ENCODE peak calls at places on chromosome 10, in six cellular contexts. One of them, this sample, is unnamed.

GRCh38 chr10:103715430-103715829 is 139.9 kb downstream of the SH3PXD2A start:
- DNase-seq in fibroblast of lung: peak
- DNase-seq in left lung: no peak
- DNase-seq in cardiac fibroblast: peak
- DNase-seq in heart left ventricle: no peak
- DNase-seq in CD8-positive, alpha-beta T cell: no peak
- DNase-seq in this sample: no peak

GRCh38 chr10:6171891-6172354 is 30.8 kb upstream of the PFKFB3 start:
- DNase-seq in fibroblast of lung: peak
- DNase-seq in left lung: peak
- DNase-seq in cardiac fibroblast: peak
- DNase-seq in heart left ventricle: peak
- DNase-seq in CD8-positive, alpha-beta T cell: no peak
- DNase-seq in this sample: peak

GRCh38 chr10:73817826-73818225 is 6.4 kb upstream of the NDST2 start:
- DNase-seq in fibroblast of lung: no peak
- DNase-seq in left lung: no peak
- DNase-seq in cardiac fibroblast: no peak
- DNase-seq in heart left ventricle: no peak
- DNase-seq in CD8-positive, alpha-beta T cell: no peak
- DNase-seq in this sample: no peak

GRCh38 chr10:20971901-20972300 is 74.8 kb upstream of the NEBL start:
- DNase-seq in fibroblast of lung: no peak
- DNase-seq in left lung: no peak
- DNase-seq in cardiac fibroblast: peak
- DNase-seq in heart left ventricle: no peak
- DNase-seq in CD8-positive, alpha-beta T cell: no peak
- DNase-seq in this sample: no peak

GRCh38 chr10:47425813-47426419 is 41.8 kb upstream of the ZNF488 start:
- DNase-seq in fibroblast of lung: no peak
- DNase-seq in left lung: no peak
- DNase-seq in cardiac fibroblast: no peak
- DNase-seq in heart left ventricle: no peak
- DNase-seq in CD8-positive, alpha-beta T cell: no peak
- DNase-seq in this sample: no peak

GRCh38 chr10:125037145-125037544 is 95.2 kb downstream of the ZRANB1 start:
- DNase-seq in fibroblast of lung: peak
- DNase-seq in left lung: peak
- DNase-seq in cardiac fibroblast: peak
- DNase-seq in heart left ventricle: no peak
- DNase-seq in CD8-positive, alpha-beta T cell: no peak
- DNase-seq in this sample: no peak

GRCh38 chr10:12720217-12720981 is 281.1 kb downstream of the CCDC3 start:
- DNase-seq in fibroblast of lung: peak
- DNase-seq in left lung: peak
- DNase-seq in cardiac fibroblast: peak
- DNase-seq in heart left ventricle: peak
- DNase-seq in CD8-positive, alpha-beta T cell: no peak
- DNase-seq in this sample: peak

GRCh38 chr10:36172054-36172531 is 530.0 kb upstream of the FZD8 start:
- DNase-seq in fibroblast of lung: peak
- DNase-seq in left lung: no peak
- DNase-seq in cardiac fibroblast: peak
- DNase-seq in heart left ventricle: no peak
- DNase-seq in CD8-positive, alpha-beta T cell: no peak
- DNase-seq in this sample: no peak

GRCh38 chr10:92830478-92831389 is 17.6 kb upstream of the EXOC6 start:
- DNase-seq in fibroblast of lung: no peak
- DNase-seq in left lung: no peak
- DNase-seq in cardiac fibroblast: peak
- DNase-seq in heart left ventricle: peak
- DNase-seq in CD8-positive, alpha-beta T cell: no peak
- DNase-seq in this sample: peak

GRCh38 chr10:90775351-90776028 is 82.3 kb downstream of the HTR7 start:
- DNase-seq in fibroblast of lung: peak
- DNase-seq in left lung: no peak
- DNase-seq in cardiac fibroblast: peak
- DNase-seq in heart left ventricle: peak
- DNase-seq in CD8-positive, alpha-beta T cell: no peak
- DNase-seq in this sample: peak

GRCh38 chr10:97761331-97761865 is 10.4 kb downstream of the SFRP5 start:
- DNase-seq in fibroblast of lung: no peak
- DNase-seq in left lung: no peak
- DNase-seq in cardiac fibroblast: no peak
- DNase-seq in heart left ventricle: no peak
- DNase-seq in CD8-positive, alpha-beta T cell: no peak
- DNase-seq in this sample: no peak

GRCh38 chr10:79816-80215 is 30.7 kb upstream of the TUBB8 start:
- DNase-seq in fibroblast of lung: no peak
- DNase-seq in left lung: no peak
- DNase-seq in cardiac fibroblast: no peak
- DNase-seq in heart left ventricle: no peak
- DNase-seq in CD8-positive, alpha-beta T cell: no peak
- DNase-seq in this sample: no peak

GRCh38 chr10:106925187-106925586 is 239.3 kb downstream of the SORCS1 start:
- DNase-seq in fibroblast of lung: no peak
- DNase-seq in left lung: no peak
- DNase-seq in cardiac fibroblast: no peak
- DNase-seq in heart left ventricle: no peak
- DNase-seq in CD8-positive, alpha-beta T cell: no peak
- DNase-seq in this sample: no peak

GRCh38 chr10:131872011-131872836 is 28.6 kb upstream of the PPP2R2D start:
- DNase-seq in fibroblast of lung: no peak
- DNase-seq in left lung: no peak
- DNase-seq in cardiac fibroblast: no peak
- DNase-seq in heart left ventricle: no peak
- DNase-seq in CD8-positive, alpha-beta T cell: no peak
- DNase-seq in this sample: no peak

GRCh38 chr10:60798031-60798430 is 19.8 kb downstream of the CDK1 start:
- DNase-seq in fibroblast of lung: peak
- DNase-seq in left lung: no peak
- DNase-seq in cardiac fibroblast: no peak
- DNase-seq in heart left ventricle: no peak
- DNase-seq in CD8-positive, alpha-beta T cell: no peak
- DNase-seq in this sample: no peak

GRCh38 chr10:10644317-10645111 is 373.2 kb upstream of the CELF2 start:
- DNase-seq in fibroblast of lung: peak
- DNase-seq in left lung: no peak
- DNase-seq in cardiac fibroblast: peak
- DNase-seq in heart left ventricle: peak
- DNase-seq in CD8-positive, alpha-beta T cell: no peak
- DNase-seq in this sample: no peak

GRCh38 chr10:18618995-18619394 is 32.4 kb downstream of the NSUN6 start:
- DNase-seq in fibroblast of lung: peak
- DNase-seq in left lung: no peak
- DNase-seq in cardiac fibroblast: peak
- DNase-seq in heart left ventricle: peak
- DNase-seq in CD8-positive, alpha-beta T cell: no peak
- DNase-seq in this sample: no peak

GRCh38 chr10:101617102-101617823 is 29.1 kb downstream of the DPCD start:
- DNase-seq in fibroblast of lung: no peak
- DNase-seq in left lung: no peak
- DNase-seq in cardiac fibroblast: no peak
- DNase-seq in heart left ventricle: no peak
- DNase-seq in CD8-positive, alpha-beta T cell: no peak
- DNase-seq in this sample: peak

GRCh38 chr10:101284171-101285092 is 55.2 kb upstream of the LBX1 start:
- DNase-seq in fibroblast of lung: no peak
- DNase-seq in left lung: no peak
- DNase-seq in cardiac fibroblast: no peak
- DNase-seq in heart left ventricle: no peak
- DNase-seq in CD8-positive, alpha-beta T cell: no peak
- DNase-seq in this sample: no peak

GRCh38 chr10:95391570-95392249 is 100.9 kb upstream of the PDLIM1 start:
- DNase-seq in fibroblast of lung: peak
- DNase-seq in left lung: no peak
- DNase-seq in cardiac fibroblast: peak
- DNase-seq in heart left ventricle: no peak
- DNase-seq in CD8-positive, alpha-beta T cell: no peak
- DNase-seq in this sample: peak

GRCh38 chr10:97279121-97279815 is 13.2 kb downstream of the ARHGAP19 start:
- DNase-seq in fibroblast of lung: peak
- DNase-seq in left lung: peak
- DNase-seq in cardiac fibroblast: peak
- DNase-seq in heart left ventricle: no peak
- DNase-seq in CD8-positive, alpha-beta T cell: no peak
- DNase-seq in this sample: no peak

GRCh38 chr10:4671451-4672145 is 154.4 kb upstream of the AKR1E2 start:
- DNase-seq in fibroblast of lung: peak
- DNase-seq in left lung: no peak
- DNase-seq in cardiac fibroblast: no peak
- DNase-seq in heart left ventricle: no peak
- DNase-seq in CD8-positive, alpha-beta T cell: no peak
- DNase-seq in this sample: no peak

GRCh38 chr10:96820730-96821129 is 11.4 kb upstream of the LCOR start:
- DNase-seq in fibroblast of lung: no peak
- DNase-seq in left lung: no peak
- DNase-seq in cardiac fibroblast: no peak
- DNase-seq in heart left ventricle: no peak
- DNase-seq in CD8-positive, alpha-beta T cell: no peak
- DNase-seq in this sample: no peak

GRCh38 chr10:74035324-74035723 is 37.4 kb downstream of the VCL start:
- DNase-seq in fibroblast of lung: peak
- DNase-seq in left lung: no peak
- DNase-seq in cardiac fibroblast: peak
- DNase-seq in heart left ventricle: no peak
- DNase-seq in CD8-positive, alpha-beta T cell: no peak
- DNase-seq in this sample: no peak

GRCh38 chr10:98664329-98665042 is 217.8 kb upstream of the HPS1 start:
- DNase-seq in fibroblast of lung: no peak
- DNase-seq in left lung: no peak
- DNase-seq in cardiac fibroblast: peak
- DNase-seq in heart left ventricle: no peak
- DNase-seq in CD8-positive, alpha-beta T cell: no peak
- DNase-seq in this sample: peak

GRCh38 chr10:84097787-84098353 is 41.4 kb upstream of the GHITM start:
- DNase-seq in fibroblast of lung: peak
- DNase-seq in left lung: no peak
- DNase-seq in cardiac fibroblast: peak
- DNase-seq in heart left ventricle: no peak
- DNase-seq in CD8-positive, alpha-beta T cell: no peak
- DNase-seq in this sample: no peak

GRCh38 chr10:125264752-125265578 is 104.6 kb upstream of the CTBP2 start:
- DNase-seq in fibroblast of lung: no peak
- DNase-seq in left lung: no peak
- DNase-seq in cardiac fibroblast: no peak
- DNase-seq in heart left ventricle: no peak
- DNase-seq in CD8-positive, alpha-beta T cell: no peak
- DNase-seq in this sample: no peak

GRCh38 chr10:131834152-131834810 is 66.5 kb upstream of the PPP2R2D start:
- DNase-seq in fibroblast of lung: no peak
- DNase-seq in left lung: peak
- DNase-seq in cardiac fibroblast: no peak
- DNase-seq in heart left ventricle: no peak
- DNase-seq in CD8-positive, alpha-beta T cell: no peak
- DNase-seq in this sample: no peak

GRCh38 chr10:26254616-26255015 is 38.0 kb downstream of the GAD2 start:
- DNase-seq in fibroblast of lung: no peak
- DNase-seq in left lung: no peak
- DNase-seq in cardiac fibroblast: no peak
- DNase-seq in heart left ventricle: no peak
- DNase-seq in CD8-positive, alpha-beta T cell: no peak
- DNase-seq in this sample: no peak

DNA sequence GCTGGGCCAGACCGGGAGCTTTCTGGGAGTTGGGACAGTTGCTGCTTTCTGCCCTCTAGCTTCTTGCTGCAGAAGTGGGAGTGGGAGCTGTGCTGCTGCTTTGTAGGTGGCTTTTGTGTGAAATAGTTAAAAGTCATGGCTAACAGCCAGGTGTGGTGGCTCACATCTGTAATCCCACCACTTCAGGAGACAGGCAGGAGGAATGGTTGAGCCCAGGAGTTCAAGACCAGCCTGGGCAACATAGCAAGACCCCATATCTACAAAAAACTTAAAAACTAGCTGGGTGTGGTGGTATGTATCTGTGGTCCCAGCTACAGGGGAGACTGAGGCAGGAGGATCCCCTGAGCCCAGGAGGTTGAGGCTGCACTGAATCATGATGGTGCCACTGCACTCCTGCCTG is 13.7 kb downstream of the TACR2 start:
- DNase-seq in fibroblast of lung: no peak
- DNase-seq in left lung: no peak
- DNase-seq in cardiac fibroblast: no peak
- DNase-seq in heart left ventricle: no peak
- DNase-seq in CD8-positive, alpha-beta T cell: no peak
- DNase-seq in this sample: no peak
- TF ChIP-seq CTCF in fibroblast of lung: no peak
- TF ChIP-seq CTCF in left lung: no peak
- TF ChIP-seq CTCF in cardiac fibroblast: no peak
- TF ChIP-seq CTCF in heart left ventricle: no peak
- TF ChIP-seq CTCF in CD8-positive, alpha-beta T cell: no peak
- TF ChIP-seq CTCF in this sample: no peak

DNA sequence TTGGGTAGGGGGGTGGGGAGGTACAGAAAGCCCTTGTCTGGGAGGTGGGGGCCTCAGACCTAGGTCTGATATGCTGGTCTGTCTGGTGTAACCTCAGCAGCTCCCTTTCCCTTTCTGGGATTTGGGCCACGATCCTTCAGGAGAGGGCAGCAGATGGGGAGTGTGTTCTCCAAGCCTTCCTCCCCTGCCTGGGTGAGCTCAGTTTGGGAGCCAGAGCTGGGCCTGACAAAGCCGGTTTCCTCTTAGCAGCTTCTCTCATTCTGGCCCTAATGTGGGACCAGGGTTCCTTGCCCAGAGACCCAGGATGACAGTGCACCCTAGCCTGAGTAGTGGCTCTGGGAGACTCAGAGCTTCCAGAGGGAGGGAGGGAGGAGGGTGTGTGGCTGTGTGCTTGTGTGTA is 96.3 kb downstream of the ZMIZ1 start:
- DNase-seq in fibroblast of lung: no peak
- DNase-seq in left lung: no peak
- DNase-seq in cardiac fibroblast: no peak
- DNase-seq in heart left ventricle: no peak
- DNase-seq in CD8-positive, alpha-beta T cell: no peak
- DNase-seq in this sample: no peak
- H3K4me3 ChIP-seq in fibroblast of lung: no peak
- H3K4me3 ChIP-seq in left lung: no peak
- H3K4me3 ChIP-seq in cardiac fibroblast: no peak
- H3K4me3 ChIP-seq in heart left ventricle: no peak
- H3K4me3 ChIP-seq in CD8-positive, alpha-beta T cell: no peak
- H3K4me3 ChIP-seq in this sample: no peak

GRCh38 chr10:122692744-122693143 is 6.9 kb downstream of the C10orf120 start:
- DNase-seq in fibroblast of lung: no peak
- DNase-seq in left lung: no peak
- DNase-seq in cardiac fibroblast: no peak
- DNase-seq in heart left ventricle: no peak
- DNase-seq in CD8-positive, alpha-beta T cell: no peak
- DNase-seq in this sample: no peak
- TF ChIP-seq CTCF in fibroblast of lung: no peak
- TF ChIP-seq CTCF in left lung: no peak
- TF ChIP-seq CTCF in cardiac fibroblast: no peak
- TF ChIP-seq CTCF in heart left ventricle: no peak
- TF ChIP-seq CTCF in CD8-positive, alpha-beta T cell: no peak
- TF ChIP-seq CTCF in this sample: no peak

DNA sequence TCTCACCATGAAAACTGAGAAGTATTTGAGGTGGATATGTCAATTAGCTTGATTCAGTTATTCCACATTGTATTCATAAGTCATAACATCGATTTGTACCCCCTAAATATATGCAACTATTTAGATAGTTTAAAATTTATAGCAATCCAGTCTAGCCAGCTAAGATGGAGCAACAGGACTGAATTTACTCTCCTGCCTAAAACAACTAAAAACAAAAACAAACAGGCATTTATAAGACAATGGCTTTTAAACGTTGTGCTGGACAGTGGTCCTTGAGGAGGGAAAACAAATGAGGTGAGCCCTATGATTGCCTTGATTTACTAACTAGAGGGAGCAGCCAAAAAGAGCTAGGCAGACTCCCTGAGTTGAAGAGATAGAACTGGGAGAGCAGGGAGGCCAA is 814 bp upstream of the GPAM start:
- DNase-seq in fibroblast of lung: no peak
- DNase-seq in left lung: no peak
- DNase-seq in cardiac fibroblast: no peak
- DNase-seq in heart left ventricle: no peak
- DNase-seq in CD8-positive, alpha-beta T cell: no peak
- DNase-seq in this sample: no peak
- H3K4me3 ChIP-seq in fibroblast of lung: peak
- H3K4me3 ChIP-seq in left lung: peak
- H3K4me3 ChIP-seq in cardiac fibroblast: peak
- H3K4me3 ChIP-seq in heart left ventricle: peak
- H3K4me3 ChIP-seq in CD8-positive, alpha-beta T cell: peak
- H3K4me3 ChIP-seq in this sample: no peak